ENCODE peak calls at places on chromosomes 6 and 20, in seven cellular contexts. S, E, T, I, V, D and X are unnamed samples.

GRCh38 chr6:132153221-132153896 is 202.2 kb upstream of the CCN2 start:
- DNase-seq in D (no peak), E (no peak), S (no peak), V (peak; percentile 93), I (no peak), T (no peak), X (no peak)

GRCh38 chr20:38210741-38211140 is 45.7 kb upstream of the TGM2 start:
- DNase-seq in V (no peak), D (no peak), S (no peak), E (no peak), I (no peak), T (no peak), X (no peak)

GRCh38 chr20:11432407-11432806 is 485.3 kb upstream of the BTBD3 start:
- DNase-seq in S (no peak), I (no peak), V (peak; percentile 96), D (no peak), E (no peak), T (no peak), X (no peak)

GRCh38 chr6:106670236-106670635 is 40.9 kb downstream of the QRSL1 start:
- DNase-seq in I (no peak), D (no peak), V (no peak), S (no peak), T (no peak), E (no peak), X (no peak)

GRCh38 chr20:31717478-31717946 is 5.2 kb downstream of the BCL2L1 start:
- DNase-seq in T (no peak), S (no peak), I (no peak), D (no peak), V (no peak), E (peak; percentile 68), X (no peak)

GRCh38 chr6:18016133-18016532 is 28.7 kb upstream of the KIF13A start:
- DNase-seq in T (no peak), I (no peak), D (no peak), S (no peak), V (no peak), E (no peak), X (no peak)

GRCh38 chr20:56422824-56423189 is 10.7 kb downstream of the CASS4 start:
- DNase-seq in E (no peak), S (no peak), I (no peak), D (no peak), V (peak; percentile 27), T (no peak), X (no peak)

GRCh38 chr20:5864873-5865582 is 85.3 kb downstream of the TRMT6 start:
- DNase-seq in T (no peak), I (no peak), D (no peak), E (no peak), S (no peak), V (peak; percentile 83), X (no peak)

GRCh38 chr20:63348828-63349515 is 12.2 kb downstream of the CHRNA4 start:
- DNase-seq in V (no peak), S (no peak), T (no peak), D (no peak), E (no peak), I (no peak), X (no peak)

GRCh38 chr6:129351807-129352206 is 358.2 kb downstream of the ARHGAP18 start:
- DNase-seq in I (no peak), S (no peak), D (no peak), T (no peak), E (no peak), V (no peak), X (no peak)

GRCh38 chr20:19944772-19945459 is 72.2 kb upstream of the NAA20 start:
- DNase-seq in V (peak; percentile 61), I (no peak), D (no peak), E (no peak), T (no peak), S (no peak), X (no peak)

GRCh38 chr20:25058797-25059486 is 1.0 kb upstream of the ACSS1 start:
- DNase-seq in S (no peak), V (no peak), E (no peak), D (no peak), I (peak; percentile 22), T (no peak), X (no peak)

GRCh38 chr6:106799008-106799952 is 169.9 kb downstream of the QRSL1 start:
- DNase-seq in T (no peak), D (no peak), S (no peak), E (peak; percentile 66), V (no peak), I (no peak), X (no peak)

GRCh38 chr6:34243901-34244884 is 4.6 kb downstream of the SMIM29 start:
- DNase-seq in E (no peak), T (peak; percentile 67), V (peak; percentile 93), D (no peak), S (no peak), I (no peak), X (no peak)

GRCh38 chr6:163098827-163099469 is 315.6 kb upstream of the QKI start:
- DNase-seq in E (no peak), S (no peak), T (no peak), V (no peak), I (no peak), D (no peak), X (no peak)

GRCh38 chr6:52555531-52556228 is 21.2 kb downstream of the TRAM2 start:
- DNase-seq in T (no peak), V (no peak), E (no peak), D (no peak), S (no peak), I (no peak), X (no peak)

GRCh38 chr6:114194362-114195343 is 148.2 kb downstream of the HS3ST5 start:
- DNase-seq in I (no peak), S (no peak), D (no peak), T (no peak), V (peak; percentile 8), E (no peak), X (no peak)

GRCh38 chr6:105193647-105194046 is 13.8 kb upstream of the POPDC3 start:
- DNase-seq in I (no peak), V (no peak), E (no peak), D (no peak), S (no peak), T (no peak), X (no peak)

GRCh38 chr20:3616250-3616649 is 46.9 kb downstream of the GFRA4 start:
- DNase-seq in S (no peak), E (no peak), I (no peak), V (no peak), D (no peak), T (no peak), X (no peak)

GRCh38 chr6:42254505-42254904 is 36.8 kb upstream of the MRPS10 start:
- DNase-seq in V (no peak), S (no peak), E (no peak), I (no peak), T (no peak), D (no peak), X (no peak)

GRCh38 chr6:113920663-113921267 is 50.2 kb downstream of the HDAC2 start:
- DNase-seq in V (no peak), E (peak; percentile 27), T (no peak), D (no peak), S (no peak), I (no peak), X (no peak)

GRCh38 chr6:33411632-33412005 is 805 bp downstream of the PHF1 start:
- DNase-seq in I (no peak), V (no peak), E (no peak), S (no peak), D (no peak), T (no peak), X (no peak)

GRCh38 chr6:15444881-15445280 is 199.0 kb downstream of the JARID2 start:
- DNase-seq in V (no peak), E (no peak), I (peak; percentile 31), D (no peak), T (no peak), S (no peak), X (no peak)

GRCh38 chr6:160137989-160138835 is 16.6 kb downstream of the SLC22A1 start:
- DNase-seq in I (peak; percentile 79), E (peak; percentile 43), S (peak; percentile 39), D (no peak), V (peak; percentile 63), T (peak; percentile 45), X (peak; percentile 47)

GRCh38 chr6:168908166-168908565 is 345.5 kb downstream of the THBS2 start:
- DNase-seq in T (no peak), E (no peak), I (no peak), D (no peak), S (no peak), V (peak; percentile 78), X (no peak)

GRCh38 chr6:53915292-53915691 is 120.5 kb downstream of the LRRC1 start:
- DNase-seq in T (no peak), S (no peak), D (no peak), I (no peak), E (no peak), V (no peak), X (no peak)

GRCh38 chr6:105359419-105360366 is 43.2 kb downstream of the PREP start:
- DNase-seq in T (no peak), S (no peak), V (peak; percentile 85), I (no peak), D (no peak), E (no peak), X (no peak)

GRCh38 chr6:1477432-1478090 is 88.2 kb downstream of the FOXF2 start:
- DNase-seq in E (no peak), I (no peak), S (no peak), V (peak; percentile 77), T (no peak), D (no peak), X (no peak)

GRCh38 chr6:5466459-5466858 is 205.1 kb downstream of the FARS2 start:
- DNase-seq in D (no peak), V (peak; percentile 70), T (no peak), S (no peak), I (no peak), E (no peak), X (no peak)

GRCh38 chr20:50434653-50435396 is 75.4 kb upstream of the PTPN1 start:
- DNase-seq in E (no peak), S (no peak), T (no peak), D (no peak), V (peak; percentile 40), I (no peak), X (no peak)

GRCh38 chr6:158018851-158019361 is 37.2 kb downstream of the SYNJ2 start:
- DNase-seq in D (no peak), E (no peak), S (no peak), T (no peak), I (no peak), V (peak; percentile 77), X (no peak)